ENCODE peak calls at places on chromosomes 11 and 22, in seven cellular contexts. J is H9, X is prostate gland, T is upper lobe of left lung, M is body of pancreas, Y is HepG2, L is fibroblast of lung. K is an unnamed sample.

GRCh38 chr11:12402691-12403120 is 25.3 kb downstream of the PARVA start:
- DNase-seq in J (no peak), X (no peak), T (no peak), M (no peak), Y (no peak), L (peak; percentile 76), K (no peak)

GRCh38 chr11:10770626-10771254 is 19.7 kb downstream of the CTR9 start:
- DNase-seq in J (no peak), X (no peak), T (no peak), M (peak; percentile 61), Y (peak; percentile 33), L (peak; percentile 39), K (no peak)

GRCh38 chr11:66981976-66982578 is 7.0 kb downstream of the C11orf86 start:
- DNase-seq in J (no peak), X (peak; percentile 73), T (no peak), M (peak; percentile 57), Y (peak; percentile 69), L (peak; percentile 91), K (peak; percentile 91)

GRCh38 chr11:119316729-119317591 is at the start of gene MCAM:
- DNase-seq in J (peak; percentile 69), X (no peak), T (peak; percentile 88), M (peak; percentile 44), Y (peak; percentile 41), L (peak; percentile 53), K (peak; percentile 60)

GRCh38 chr11:73379189-73379880 is 3.1 kb downstream of the RELT start:
- DNase-seq in J (no peak), X (peak; percentile 83), T (no peak), M (peak; percentile 93), Y (no peak), L (no peak), K (no peak)

GRCh38 chr11:77580712-77581337 is 8.9 kb upstream of the AQP11 start:
- DNase-seq in J (no peak), X (no peak), T (no peak), M (no peak), Y (no peak), L (peak; percentile 16), K (no peak)

GRCh38 chr11:20360650-20361049 is 2.9 kb upstream of the HTATIP2 start:
- DNase-seq in J (no peak), X (no peak), T (no peak), M (no peak), Y (peak; percentile 53), L (peak; percentile 16), K (no peak)

GRCh38 chr11:123576501-123576900 is 77.9 kb downstream of the SCN3B start:
- DNase-seq in J (no peak), X (no peak), T (no peak), M (no peak), Y (no peak), L (no peak), K (no peak)

GRCh38 chr11:24046731-24047130 is 450.1 kb upstream of the LUZP2 start:
- DNase-seq in J (no peak), X (no peak), T (no peak), M (no peak), Y (no peak), L (no peak), K (no peak)

GRCh38 chr11:12232819-12233601 is 122.6 kb downstream of the MICAL2 start:
- DNase-seq in J (no peak), X (no peak), T (no peak), M (no peak), Y (no peak), L (peak; percentile 99), K (no peak)

GRCh38 chr11:47192111-47192510 is 5.9 kb upstream of the PACSIN3 start:
- DNase-seq in J (no peak), X (no peak), T (no peak), M (no peak), Y (no peak), L (no peak), K (no peak)

GRCh38 chr11:77151804-77152513 is 23.9 kb downstream of the MYO7A start:
- DNase-seq in J (no peak), X (no peak), T (no peak), M (no peak), Y (no peak), L (peak; percentile 72), K (no peak)

GRCh38 chr11:95082576-95083001 is 7.1 kb upstream of the ENDOD1 start:
- DNase-seq in J (no peak), X (no peak), T (no peak), M (no peak), Y (no peak), L (no peak), K (no peak)

DNA sequence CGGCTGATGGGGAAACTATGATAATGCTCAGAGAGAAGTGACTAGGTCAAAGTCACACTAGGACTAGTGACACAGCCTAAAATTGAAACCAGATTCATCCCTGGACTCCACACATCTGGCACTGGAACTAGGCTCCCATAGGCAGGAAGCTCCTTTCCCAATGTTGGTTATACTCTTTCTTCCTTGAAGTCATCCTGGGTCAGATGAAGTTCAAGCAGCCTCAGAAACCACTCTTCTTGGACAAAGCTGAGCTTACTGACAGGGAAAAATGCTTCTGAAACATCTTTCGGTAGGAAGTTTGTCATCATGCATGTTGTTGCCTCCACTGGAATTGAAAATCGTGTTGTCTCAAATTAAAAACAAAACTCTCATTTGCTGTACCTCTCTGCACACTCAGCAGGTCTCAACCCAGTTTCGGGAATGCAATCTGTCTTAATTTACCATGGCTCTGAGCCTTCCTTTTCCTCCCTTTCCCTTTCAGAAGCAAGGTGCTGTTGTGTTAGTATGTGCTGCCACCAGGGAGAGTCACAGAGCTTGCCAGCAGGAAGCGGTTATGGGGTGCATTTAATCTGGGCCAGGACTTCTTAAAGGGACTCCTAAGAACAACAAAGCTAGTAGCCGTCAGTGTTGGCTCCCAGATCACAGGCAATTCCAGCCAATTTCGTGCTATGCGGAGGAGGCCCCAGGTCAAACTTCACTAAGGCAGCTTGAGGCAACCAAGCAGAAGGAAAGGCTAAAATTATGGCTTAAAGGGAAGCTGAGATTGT is 384.8 kb downstream of the TENM4 start:
- DNase-seq in J (no peak), X (no peak), T (no peak), M (no peak), Y (no peak), L (peak; percentile 91), K (no peak)
- H3K27me3 ChIP-seq in J (no peaks in the 10 kb centered on the region), X (no peaks in the 10 kb centered on the region), T (no peaks in the 10 kb centered on the region), M (no peaks in the 10 kb centered on the region), Y (no peaks in the 10 kb centered on the region), L (no peaks in the 10 kb centered on the region), K (no peaks in the 10 kb centered on the region)

GRCh38 chr22:50628543-50629134 is 687 bp upstream of the ARSA start:
- DNase-seq in J (no peak), X (no peak), T (no peak), M (no peak), Y (no peak), L (no peak), K (no peak)
- H3K27ac ChIP-seq in J (no peak overlapping the region), X (peak overlapping the region; percentile 67), T (peak overlapping the region; percentile 87), M (peak overlapping the region; percentile 43), Y (peak overlapping the region; percentile 79), L (no peak overlapping the region), K (peak overlapping the region; percentile 60)

DNA sequence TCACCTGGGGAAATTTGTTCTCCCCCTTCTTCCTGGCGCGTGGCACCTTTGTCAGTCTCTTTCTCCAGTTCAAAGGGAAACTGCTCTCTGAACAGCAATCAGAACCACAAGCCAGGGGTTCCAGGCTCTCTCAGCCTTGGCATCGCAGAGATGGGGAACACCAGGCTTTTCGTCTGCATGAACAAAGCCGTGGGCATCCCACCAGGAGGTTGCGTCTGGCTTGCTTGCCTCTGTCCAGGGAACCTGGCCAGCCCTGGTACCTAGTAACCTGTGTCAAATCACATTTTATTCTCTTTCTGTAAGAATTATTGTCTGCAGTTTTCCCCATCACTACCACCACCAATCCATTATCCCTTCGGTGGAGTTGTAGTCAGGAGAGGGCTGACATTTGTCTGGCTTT is 107.0 kb downstream of the WNT7B start:
- DNase-seq in J (no peak), X (no peak), T (no peak), M (no peak), Y (no peak), L (no peak), K (no peak)
- H3K27me3 ChIP-seq in J (peaks cover 38% of the 10 kb centered on the region), X (peaks cover 6% of the 10 kb centered on the region), T (no peaks in the 10 kb centered on the region), M (no peaks in the 10 kb centered on the region), Y (peaks cover 1% of the 10 kb centered on the region), L (peaks cover 26% of the 10 kb centered on the region), K (peaks cover 15% of the 10 kb centered on the region)

DNA sequence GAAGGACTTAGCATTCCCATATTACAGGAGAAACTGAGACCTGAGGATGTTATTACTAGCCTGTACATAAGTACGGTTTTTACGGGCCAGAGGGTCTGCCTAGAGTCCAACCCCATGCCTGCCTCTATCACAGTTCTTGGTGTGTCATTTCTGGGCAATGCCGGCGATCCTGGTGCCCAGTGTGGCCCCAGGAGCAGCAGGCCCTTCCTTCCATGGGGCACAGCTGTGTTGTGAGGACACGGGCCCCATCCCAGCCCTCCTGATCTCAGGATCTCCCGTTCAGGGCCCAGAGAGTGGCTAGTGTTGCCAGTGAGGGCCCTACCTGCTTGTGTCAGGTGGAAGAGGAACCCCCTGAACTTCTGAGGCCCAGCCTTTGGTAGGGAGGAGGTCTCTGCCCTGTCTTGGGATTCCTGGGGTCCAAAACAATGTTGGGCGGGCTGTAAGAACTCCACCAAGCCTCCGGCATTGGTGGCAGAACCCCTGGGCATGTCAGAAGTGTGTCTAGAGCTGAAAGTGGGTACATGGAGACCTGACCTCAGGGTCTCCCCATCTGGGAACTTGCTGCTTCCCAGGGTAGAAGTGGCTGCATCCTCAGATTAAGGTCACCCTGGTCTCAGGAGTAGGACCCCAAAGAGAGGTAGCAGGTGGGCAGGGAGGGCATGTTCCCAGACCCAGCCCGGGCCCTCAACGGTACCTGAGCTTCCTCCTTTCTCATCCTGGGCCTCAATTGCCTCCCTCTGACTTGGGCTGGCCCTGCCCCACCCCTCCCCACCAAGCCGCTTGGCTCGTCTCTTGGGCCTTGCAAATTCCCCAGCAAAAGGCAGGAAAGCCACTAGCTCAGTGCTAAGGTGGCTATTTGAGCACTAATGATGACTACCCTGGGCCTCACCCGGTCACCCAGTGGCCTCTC is 74.6 kb upstream of the KCNQ1OT1 start:
- DNase-seq in J (no peak), X (peak; percentile 2), T (no peak), M (peak; percentile 3), Y (no peak), L (no peak), K (peak; percentile 60)
- H3K27ac ChIP-seq in J (no peak overlapping the region), X (no peak overlapping the region), T (no peak overlapping the region), M (no peak overlapping the region), Y (no peak overlapping the region), L (no peak overlapping the region), K (no peak overlapping the region)

DNA sequence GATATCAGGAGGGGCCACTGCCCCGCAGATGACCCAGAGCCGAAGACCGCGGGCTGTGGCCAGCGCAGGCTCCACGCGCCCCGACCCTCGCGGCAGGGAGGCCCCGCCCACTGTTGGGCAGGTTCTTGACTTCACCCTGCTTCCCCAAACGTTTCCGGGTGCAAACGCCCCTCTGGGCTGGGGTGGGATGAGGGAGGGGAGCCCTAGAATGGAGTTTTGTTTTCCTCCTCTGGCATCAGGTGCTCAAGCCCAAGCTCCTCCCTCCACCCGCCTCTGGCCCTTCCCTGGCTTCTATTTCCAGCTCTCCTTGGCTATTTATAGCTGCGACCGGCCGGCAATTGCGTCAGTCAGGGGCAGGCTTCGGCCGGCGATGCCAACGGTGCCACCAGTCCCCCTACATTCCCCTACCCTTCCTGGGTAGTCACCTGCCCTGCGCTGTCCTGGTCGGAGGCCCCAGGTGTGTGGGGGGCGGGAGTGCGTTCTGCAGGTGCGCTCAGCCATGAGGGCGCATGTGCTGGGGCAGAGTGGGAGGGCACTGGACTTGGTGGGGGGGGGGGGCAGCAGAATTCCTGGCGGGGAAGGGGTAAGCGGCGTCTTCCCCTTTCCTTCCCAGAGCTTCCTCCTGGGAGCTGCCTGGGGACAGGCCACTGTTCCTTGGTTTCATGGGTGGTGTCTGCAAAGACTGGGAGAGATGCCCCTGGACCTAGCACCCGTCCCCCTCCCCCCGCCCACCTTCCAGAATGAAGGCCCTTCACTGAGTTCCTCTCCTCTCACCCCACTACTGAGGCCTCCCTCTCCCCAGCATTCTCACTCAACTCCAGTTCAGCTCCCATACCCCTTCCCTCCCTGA is 23.6 kb downstream of the DUSP8 start:
- DNase-seq in J (peak; percentile 83), X (peak; percentile 69), T (peak; percentile 88), M (peak; percentile 94), Y (no peak), L (peak; percentile 37), K (peak; percentile 73)
- H3K27me3 ChIP-seq in J (peaks cover 8% of the 10 kb centered on the region), X (peaks cover 16% of the 10 kb centered on the region), T (no peaks in the 10 kb centered on the region), M (no peaks in the 10 kb centered on the region), Y (peaks cover 27% of the 10 kb centered on the region), L (peaks cover 13% of the 10 kb centered on the region), K (no peaks in the 10 kb centered on the region)

GRCh38 chr22:19970479-19971275 is 29.1 kb upstream of the TXNRD2 start:
- DNase-seq in J (peak; percentile 71), X (peak; percentile 42), T (peak; percentile 96), M (peak; percentile 67), Y (peak; percentile 53), L (peak; percentile 35), K (peak; percentile 82)
- H3K27ac ChIP-seq in J (no peak overlapping the region), X (peak overlapping the region; percentile 23), T (peak overlapping the region; percentile 52), M (no peak overlapping the region), Y (peak overlapping the region; percentile 79), L (no peak overlapping the region), K (peak overlapping the region; percentile 26)